ENCODE peak calls at places on chromosomes 6 and 20, in five cellular contexts. N is SK-N-SH, G is K562, M is GM12878, D is HepG2. A is an unnamed sample.

GRCh38 chr20:57384953-57385761 is 6.0 kb upstream of the RBM38 start:
- DNase-seq in N (no peak), G (no peak), M (no peak), D (no peak), A (no peak)

GRCh38 chr6:154951400-154952200 is 43.5 kb upstream of the TIAM2 start:
- DNase-seq in N (no peak), G (no peak), M (peak; percentile 28), D (no peak), A (no peak)

GRCh38 chr6:73521351-73522254 is 771 bp upstream of the EEF1A1 start:
- DNase-seq in N (peak; percentile 83), G (peak; percentile 62), M (no peak), D (peak; percentile 69), A (no peak)

GRCh38 chr6:106551155-106551554 is 78.1 kb downstream of the RTN4IP1 start:
- DNase-seq in N (no peak), G (no peak), M (no peak), D (no peak), A (no peak)

GRCh38 chr6:139580592-139581484 is 206.4 kb upstream of the CITED2 start:
- DNase-seq in N (no peak), G (no peak), M (peak; percentile 56), D (no peak), A (no peak)

GRCh38 chr20:20375862-20376261 is 8.0 kb downstream of the INSM1 start:
- DNase-seq in N (no peak), G (no peak), M (no peak), D (no peak), A (no peak)

GRCh38 chr6:142946181-142946923 is 1.4 kb upstream of the HIVEP2 start:
- DNase-seq in N (peak; percentile 92), G (peak; percentile 76), M (no peak), D (peak; percentile 87), A (peak; percentile 95)

GRCh38 chr20:4559906-4560305 is 161.8 kb upstream of the PRND start:
- DNase-seq in N (no peak), G (no peak), M (no peak), D (no peak), A (no peak)

GRCh38 chr6:28296520-28297060 is 15.2 kb downstream of the PGBD1 start:
- DNase-seq in N (no peak), G (no peak), M (no peak), D (no peak), A (no peak)

GRCh38 chr6:121504227-121504626 is 68.8 kb downstream of the GJA1 start:
- DNase-seq in N (no peak), G (no peak), M (no peak), D (no peak), A (no peak)

GRCh38 chr6:168367285-168367720 is 47.7 kb upstream of the DACT2 start:
- DNase-seq in N (no peak), G (no peak), M (no peak), D (no peak), A (no peak)

GRCh38 chr6:34242252-34243130 is 5.8 kb downstream of the HMGA1 start:
- DNase-seq in N (no peak), G (peak; percentile 8), M (no peak), D (no peak), A (no peak)

GRCh38 chr6:144264270-144265060 is 20.7 kb upstream of the UTRN start:
- DNase-seq in N (no peak), G (no peak), M (no peak), D (peak; percentile 87), A (peak; percentile 71)

GRCh38 chr6:139370047-139370706 is 4.3 kb downstream of the CITED2 start:
- DNase-seq in N (no peak), G (no peak), M (no peak), D (peak; percentile 95), A (no peak)

GRCh38 chr20:9660236-9660868 is 146.0 kb downstream of the LAMP5 start:
- DNase-seq in N (no peak), G (peak; percentile 7), M (no peak), D (peak; percentile 16), A (no peak)

GRCh38 chr6:106411034-106411433 is 50.5 kb downstream of the CRYBG1 start:
- DNase-seq in N (no peak), G (no peak), M (no peak), D (no peak), A (no peak)

GRCh38 chr6:13913226-13914001 is 11.3 kb upstream of the RNF182 start:
- DNase-seq in N (no peak), G (no peak), M (no peak), D (no peak), A (no peak)

GRCh38 chr6:103800131-103800670 is 1059.5 kb downstream of the HACE1 start:
- DNase-seq in N (no peak), G (no peak), M (no peak), D (no peak), A (no peak)

DNA sequence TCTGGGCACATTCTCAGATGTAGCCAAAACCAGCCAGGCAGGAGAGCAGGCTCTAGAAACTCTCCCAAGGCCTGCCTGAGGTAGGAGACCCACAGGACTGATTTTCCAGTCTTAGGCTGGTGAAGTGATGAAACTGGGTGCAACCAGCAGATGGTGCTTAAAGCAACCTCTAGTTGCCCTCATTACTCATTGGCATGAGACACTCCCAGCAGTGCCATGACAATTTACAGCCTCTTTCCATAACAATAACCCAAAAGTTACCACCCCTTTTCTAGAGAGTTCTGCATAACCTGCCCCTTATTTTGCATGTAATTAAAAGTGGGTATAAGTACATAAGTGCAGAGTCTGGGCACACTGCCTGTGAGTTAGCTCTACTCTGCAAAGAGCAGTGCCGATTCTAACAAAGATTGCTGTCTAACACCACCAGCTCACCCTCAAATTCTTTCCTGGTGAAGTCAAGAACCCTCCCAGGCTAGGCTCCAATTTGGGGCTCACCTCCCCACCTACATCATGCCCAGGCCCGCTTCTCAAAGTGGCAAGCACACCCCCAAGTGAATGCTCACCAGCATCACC is 14.4 kb upstream of the GPR6 start:
- DNase-seq in N (no peak), G (no peak), M (no peak), D (no peak), A (peak; percentile 18)
- TF ChIP-seq CTCF in N (no peak), G (no peak), M (no peak), D (no peak), A (no peak)

DNA sequence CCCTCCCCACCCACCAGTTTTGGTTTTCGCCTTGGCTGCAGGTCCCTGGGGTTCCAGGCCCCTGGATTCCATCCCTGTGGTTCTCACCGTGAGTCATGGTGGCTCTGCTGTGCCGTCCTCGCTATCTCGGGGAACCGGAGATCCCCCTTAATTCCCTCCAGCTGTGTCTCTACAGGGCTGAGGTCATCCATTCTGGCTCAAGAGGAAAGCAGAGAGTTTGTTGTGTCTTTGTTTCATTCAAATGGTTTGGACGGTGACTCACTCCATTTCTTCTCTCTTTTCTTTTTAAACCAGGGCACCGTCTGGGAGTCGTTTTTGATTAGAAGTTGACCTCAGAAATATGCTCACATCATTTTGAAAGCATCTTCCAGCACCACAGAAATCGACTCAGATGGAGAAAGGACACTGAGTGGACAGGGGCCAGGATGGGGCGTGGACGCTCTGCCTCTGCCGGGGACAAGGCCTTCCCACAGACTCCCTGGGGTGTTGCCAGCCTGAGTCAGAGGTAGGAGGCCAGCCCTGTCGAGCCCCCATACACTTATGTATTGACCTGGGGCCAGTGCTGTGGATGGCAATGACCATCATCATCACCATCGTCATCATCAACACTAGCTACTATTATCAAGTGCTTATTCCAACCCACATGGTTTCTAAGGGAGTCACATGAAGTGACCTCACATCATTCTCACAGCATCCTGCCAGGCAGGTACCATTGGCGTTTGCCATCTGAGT is 176.2 kb downstream of the NFATC2 start:
- DNase-seq in N (no peak), G (no peak), M (no peak), D (no peak), A (peak; percentile 37)
- TF ChIP-seq ZBTB33 in N (peak; percentile 89), G (no peak), M (no peak), D (no peak), A (no peak)

GRCh38 chr20:63280929-63281545 is 8.4 kb downstream of the ARFGAP1 start:
- DNase-seq in N (peak; percentile 61), G (no peak), M (no peak), D (no peak), A (no peak)
- TF ChIP-seq CTCF in N (peak; percentile 33), G (peak; percentile 32), M (no peak), D (peak; percentile 65), A (peak; percentile 56)

DNA sequence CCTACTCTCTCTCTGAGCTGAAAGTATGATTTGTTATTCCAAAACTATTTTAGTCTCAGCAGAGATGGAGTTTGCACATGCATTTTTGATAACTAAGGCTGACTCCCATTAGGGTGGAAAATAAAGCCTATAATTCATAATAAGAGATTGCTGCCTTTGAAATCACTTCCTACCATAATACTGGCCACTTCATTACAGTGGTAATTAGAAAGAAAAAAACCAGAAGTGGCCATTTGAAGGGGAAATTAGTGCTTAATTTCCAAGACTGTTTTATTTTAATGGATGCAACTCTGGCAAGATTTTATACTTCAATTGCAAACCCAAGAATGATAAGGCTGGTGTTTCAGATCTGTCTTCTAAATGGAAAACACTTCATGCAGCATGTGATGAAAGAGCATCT is 43.4 kb downstream of the SLC35B3 start:
- DNase-seq in N (peak; percentile 7), G (no peak), M (no peak), D (no peak), A (no peak)
- TF ChIP-seq ZBTB33 in N (no peak), G (no peak), M (no peak), D (no peak), A (no peak)

GRCh38 chr6:75201901-75202672 is 3.8 kb downstream of the COL12A1 start:
- DNase-seq in N (peak; percentile 11), G (no peak), M (no peak), D (no peak), A (no peak)
- TF ChIP-seq CTCF in N (no peak), G (no peak), M (no peak), D (no peak), A (no peak)

GRCh38 chr20:24960302-24960801 is 11.3 kb downstream of the CST7 start:
- DNase-seq in N (no peak), G (no peak), M (no peak), D (no peak), A (no peak)
- TF ChIP-seq ZBTB33 in N (no peak), G (no peak), M (no peak), D (no peak), A (no peak)

GRCh38 chr6:36302227-36302976 is 32.5 kb downstream of the PNPLA1 start:
- DNase-seq in N (peak; percentile 82), G (peak; percentile 88), M (peak; percentile 77), D (peak; percentile 93), A (peak; percentile 90)
- TF ChIP-seq CTCF in N (peak; percentile 96), G (peak; percentile 99), M (peak; percentile 98), D (peak; percentile 96), A (peak; percentile 96)

A was measured in HCT116.